ENCODE peak calls at places on chromosomes 1 and 21, in four cellular contexts. S is body of pancreas, F is Peyer's patch, Z is K562. V is an unnamed sample. For H3K4me1, the result is how much of the 10 kb centered on the place peaks cover.

GRCh38 chr21:29343517-29343916 is 44.8 kb downstream of the BACH1 start:
- DNase-seq in S (no peak), F (no peak), Z (no peak), V (no peak)

GRCh38 chr1:183435497-183435896 is 17.3 kb upstream of the NMNAT2 start:
- DNase-seq in S (no peak), F (no peak), Z (no peak), V (no peak)

GRCh38 chr21:43331962-43332458 is 94.9 kb downstream of the SIK1 start:
- DNase-seq in S (peak), F (no peak), Z (no peak), V (no peak)

GRCh38 chr1:185971688-185972087 is 237.5 kb downstream of the HMCN1 start:
- DNase-seq in S (no peak), F (no peak), Z (no peak), V (no peak)

GRCh38 chr1:240935921-240936320 is 324.0 kb upstream of the GREM2 start:
- DNase-seq in S (no peak), F (no peak), Z (no peak), V (no peak)

GRCh38 chr1:148166558-148167492 is 14.7 kb upstream of the NBPF11 start:
- DNase-seq in S (no peak), F (no peak), Z (peak), V (no peak)

GRCh38 chr1:46496505-46496904 is 6.9 kb downstream of the DMBX1 start:
- DNase-seq in S (no peak), F (no peak), Z (no peak), V (no peak)

GRCh38 chr21:22795644-22796043 is 1797.4 kb downstream of the NCAM2 start:
- DNase-seq in S (no peak), F (no peak), Z (no peak), V (no peak)

GRCh38 chr1:208595745-208596144 is 351.6 kb upstream of the PLXNA2 start:
- DNase-seq in S (no peak), F (no peak), Z (no peak), V (no peak)

GRCh38 chr1:244046907-244047738 is 4.0 kb upstream of the ZBTB18 start:
- DNase-seq in S (peak), F (no peak), Z (no peak), V (no peak)

GRCh38 chr1:111480682-111481081 is 6.9 kb downstream of the C1orf162 start:
- DNase-seq in S (no peak), F (no peak), Z (no peak), V (no peak)

GRCh38 chr1:28170036-28170596 is 6.4 kb downstream of the PTAFR start:
- DNase-seq in S (no peak), F (no peak), Z (no peak), V (no peak)

GRCh38 chr1:21931171-21932093 is 5.7 kb downstream of the HSPG2 start:
- DNase-seq in S (peak), F (peak), Z (no peak), V (peak)

GRCh38 chr1:224928906-224929305 is 569 bp upstream of the DNAH14 start:
- DNase-seq in S (no peak), F (no peak), Z (no peak), V (no peak)

GRCh38 chr1:100502052-100502792 is 35.7 kb upstream of the GPR88 start:
- DNase-seq in S (no peak), F (no peak), Z (no peak), V (no peak)

GRCh38 chr1:64476251-64476952 is 6.5 kb downstream of the CACHD1 start:
- DNase-seq in S (no peak), F (no peak), Z (no peak), V (no peak)

GRCh38 chr1:93846151-93846928 is 32.7 kb downstream of the DNTTIP2 start:
- DNase-seq in S (peak), F (peak), Z (peak), V (peak)

GRCh38 chr1:211830330-211831142 is at the start of gene LPGAT1:
- DNase-seq in S (peak), F (peak), Z (peak), V (peak)

GRCh38 chr1:198018529-198018928 is 101.4 kb downstream of the LHX9 start:
- DNase-seq in S (no peak), F (no peak), Z (no peak), V (no peak)

DNA sequence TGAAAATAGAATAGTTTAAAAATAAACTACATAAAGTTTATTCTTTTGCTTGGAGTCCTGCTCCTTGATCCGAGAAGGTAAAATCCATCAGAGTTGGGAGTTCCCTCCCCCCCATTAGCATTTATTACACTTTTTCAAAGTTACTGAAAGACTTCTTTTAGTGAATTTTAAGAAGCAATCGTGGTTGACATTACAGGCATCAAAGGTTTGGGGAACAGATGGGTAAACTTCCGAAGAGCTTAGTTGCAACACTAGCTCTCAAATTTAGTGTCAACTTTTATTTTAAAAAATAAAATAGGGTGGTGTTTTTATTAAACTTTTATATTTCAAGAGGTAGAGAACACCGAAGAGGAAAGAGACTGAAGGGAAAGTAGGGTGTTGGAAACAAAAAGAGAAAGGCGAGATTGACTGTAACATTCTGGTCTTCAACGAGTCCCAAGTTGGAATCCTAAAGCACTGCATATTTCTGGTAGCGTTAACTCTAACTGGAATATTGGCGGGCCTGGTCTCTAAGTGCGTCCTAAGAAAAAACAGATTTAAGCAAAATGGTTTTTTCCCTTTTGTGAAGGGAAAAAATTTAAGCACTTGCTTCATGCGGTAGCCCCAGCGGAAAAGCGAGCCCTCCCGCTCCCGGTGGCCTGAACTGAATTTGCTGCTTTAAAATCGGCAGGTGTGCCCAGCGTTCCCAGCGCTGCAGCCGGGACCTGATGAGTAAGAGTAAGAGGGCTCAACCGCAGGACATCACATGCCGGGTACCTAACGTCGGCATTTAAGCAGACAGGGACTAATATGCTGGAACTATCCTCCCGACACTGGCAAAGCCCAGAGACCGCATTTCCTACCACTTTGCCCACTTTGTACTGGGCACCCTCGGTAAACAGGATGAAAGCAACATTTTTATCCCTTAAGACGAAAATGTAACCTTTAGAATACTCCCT is 30.6 kb upstream of the NFIA start:
- DNase-seq in S (no peak), F (no peak), Z (peak), V (no peak)
- H3K4me1 ChIP-seq in S (under half), F (under half), Z (under half), V (half or more)

GRCh38 chr1:31033573-31033972 is 31.9 kb downstream of the PUM1 start:
- DNase-seq in S (no peak), F (no peak), Z (no peak), V (no peak)

GRCh38 chr1:31027693-31028526 is 37.6 kb downstream of the PUM1 start:
- DNase-seq in S (no peak), F (no peak), Z (no peak), V (no peak)

GRCh38 chr1:31032266-31032665 is 33.3 kb downstream of the PUM1 start:
- DNase-seq in S (no peak), F (no peak), Z (no peak), V (no peak)

GRCh38 chr1:31029031-31029430 is 36.5 kb downstream of the PUM1 start:
- DNase-seq in S (no peak), F (no peak), Z (no peak), V (no peak)

DNA sequence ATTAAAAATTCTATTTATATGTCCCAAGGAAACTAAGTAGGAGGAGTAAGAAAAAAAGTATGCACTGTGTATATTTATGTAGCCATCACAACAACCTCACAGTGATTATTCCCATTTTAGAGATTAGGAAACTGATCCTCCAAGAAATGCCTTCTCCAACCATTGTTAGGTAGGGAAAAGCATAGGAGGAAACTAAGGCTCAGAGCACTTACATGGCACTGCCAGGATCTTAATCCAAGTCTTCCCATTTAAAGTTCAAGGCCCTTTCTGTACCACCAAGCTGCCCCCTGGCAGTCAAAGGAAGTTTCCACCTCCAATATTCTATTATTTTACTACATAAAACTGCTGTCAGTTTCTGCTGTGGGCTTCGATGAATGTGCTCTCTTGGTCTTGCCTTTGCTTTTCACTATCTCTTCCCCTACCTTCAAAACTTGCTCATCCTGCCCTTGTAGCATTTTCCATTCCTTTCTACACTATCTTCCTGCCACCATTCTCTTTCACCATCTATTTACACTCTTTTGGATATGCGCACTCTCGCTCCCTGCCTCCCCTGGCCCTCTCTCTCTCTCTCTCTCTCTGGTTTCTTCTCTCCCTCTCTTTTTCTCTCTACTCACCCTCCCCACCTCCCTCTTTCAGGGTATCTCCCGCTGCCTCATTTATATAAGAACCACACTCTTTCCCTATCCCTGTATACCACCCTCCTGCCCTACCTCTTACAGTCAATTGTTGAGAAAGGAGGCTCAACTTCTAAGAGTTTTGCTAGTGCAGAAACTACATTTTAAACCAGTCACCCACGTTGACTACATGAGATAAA is 34.0 kb downstream of the PUM1 start:
- DNase-seq in S (no peak), F (no peak), Z (no peak), V (no peak)
- H3K4me3 ChIP-seq in S (no peak), F (no peak), Z (no peak), V (no peak)

GRCh38 chr1:200411406-200412257 is 1.8 kb upstream of the ZNF281 start:
- DNase-seq in S (no peak), F (no peak), Z (no peak), V (no peak)

GRCh38 chr1:200406161-200406797 is 3.6 kb downstream of the ZNF281 start:
- DNase-seq in S (no peak), F (no peak), Z (peak), V (no peak)

GRCh38 chr1:200409203-200409760 is 554 bp downstream of the ZNF281 start:
- DNase-seq in S (peak), F (peak), Z (peak), V (peak)

GRCh38 chr1:200410566-200410878 is 686 bp upstream of the ZNF281 start:
- DNase-seq in S (peak), F (peak), Z (no peak), V (no peak)

GRCh38 chr1:200409761-200410565 is at the start of gene ZNF281:
- DNase-seq in S (peak), F (peak), Z (peak), V (peak)
- TF ChIP-seq POLR2A in S (peak), F (peak), Z (peak), V (no peak)

GRCh38 chr1:230866171-230866811 is 2.0 kb downstream of the C1orf198 start:
- DNase-seq in S (peak), F (no peak), Z (no peak), V (no peak)

GRCh38 chr1:230865062-230865817 is 3.1 kb downstream of the C1orf198 start:
- DNase-seq in S (no peak), F (no peak), Z (no peak), V (no peak)

GRCh38 chr1:230863449-230863848 is 4.9 kb downstream of the C1orf198 start:
- DNase-seq in S (peak), F (no peak), Z (no peak), V (peak)

GRCh38 chr1:230861970-230862595 is 6.2 kb downstream of the C1orf198 start:
- DNase-seq in S (no peak), F (no peak), Z (no peak), V (no peak)

DNA sequence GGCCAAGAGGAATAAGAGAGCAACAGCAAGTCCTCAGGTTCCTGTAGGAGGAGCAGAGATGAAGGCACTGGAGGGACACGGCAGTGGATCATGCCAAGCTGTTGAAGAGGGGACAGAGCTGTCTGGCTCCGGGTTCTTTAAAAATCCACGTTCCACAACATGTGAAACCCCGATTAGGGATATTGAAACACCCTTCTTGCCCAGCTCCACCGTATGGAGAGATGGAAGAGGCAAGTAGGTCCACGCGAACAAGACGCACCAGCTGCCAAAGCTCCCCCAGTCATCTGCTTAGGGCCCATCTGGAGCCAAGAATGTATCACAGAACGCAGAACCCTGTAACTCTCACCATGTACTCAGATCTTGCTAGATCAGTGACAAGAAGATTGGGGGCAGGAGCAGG is 3.9 kb downstream of the C1orf198 start:
- DNase-seq in S (no peak), F (no peak), Z (no peak), V (no peak)
- H3K4me1 ChIP-seq in S (half or more), F (under half), Z (under half), V (half or more)

GRCh38 chr1:234772345-234773147 is 162.6 kb upstream of the IRF2BP2 start:
- DNase-seq in S (peak), F (peak), Z (peak), V (peak)
- H3K4me3 ChIP-seq in S (no peak), F (no peak), Z (no peak), V (no peak)

GRCh38 chr21:14382835-14383595 is at the start of gene HSPA13:
- DNase-seq in S (peak), F (peak), Z (peak), V (peak)
- TF ChIP-seq POLR2A in S (peak), F (peak), Z (peak), V (no peak)

GRCh38 chr1:184622136-184622823 is 132.4 kb downstream of the EDEM3 start:
- DNase-seq in S (peak), F (peak), Z (no peak), V (peak)
- H3K4me1 ChIP-seq in S (under half), F (under half), Z (under half), V (half or more)

DNA sequence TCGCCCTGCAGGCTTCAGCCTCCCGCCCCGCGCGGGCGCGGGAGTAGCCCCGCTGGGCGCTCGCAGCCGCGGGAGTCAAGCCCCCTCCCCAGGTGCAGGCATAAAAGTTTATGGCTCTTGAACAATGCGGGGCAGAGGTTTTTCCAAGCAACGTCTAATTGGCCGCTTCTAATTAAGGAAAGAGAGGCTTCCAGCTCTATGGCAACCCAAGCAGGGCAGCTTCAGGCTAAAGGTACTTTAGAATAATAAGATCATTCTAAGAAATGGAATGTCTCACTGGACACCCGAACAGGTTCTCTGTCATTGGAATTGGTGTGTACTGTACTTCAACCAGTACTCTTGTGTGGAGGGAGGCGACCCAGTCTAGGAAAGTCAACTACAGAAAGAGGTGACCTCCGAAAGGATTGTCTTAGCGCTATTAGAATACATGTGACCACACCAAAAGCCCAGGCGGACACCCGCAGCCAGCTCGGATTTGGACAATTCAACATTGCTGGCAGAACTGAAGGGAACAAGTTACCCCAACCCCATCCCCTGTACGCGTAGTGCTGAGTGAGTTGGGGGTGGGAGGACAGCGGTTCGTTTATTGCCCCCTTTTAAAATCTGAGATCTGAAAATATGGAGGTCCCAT is 12.5 kb downstream of the NR5A2 start:
- DNase-seq in S (no peak), F (no peak), Z (no peak), V (no peak)
- H3K4me3 ChIP-seq in S (peak), F (peak), Z (no peak), V (peak)

DNA sequence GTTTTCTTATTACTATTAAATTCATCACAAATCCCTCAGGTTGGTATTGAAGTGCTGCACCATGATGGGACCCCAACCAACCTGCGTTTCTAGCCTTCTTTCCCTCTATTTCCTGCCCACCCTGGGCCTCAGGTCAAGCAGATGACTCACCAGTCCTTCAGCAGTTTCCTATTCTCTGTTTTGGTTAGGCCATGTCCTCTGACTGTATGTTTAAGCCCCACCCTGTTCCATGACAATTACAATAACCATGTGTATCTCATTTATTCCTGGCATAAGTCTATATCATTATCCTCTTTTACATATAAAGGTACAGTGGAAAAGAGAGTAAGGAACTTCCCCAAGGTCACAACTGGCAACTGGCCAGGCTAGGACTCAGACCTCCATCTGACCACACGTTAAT is 5.3 kb upstream of the FAM78B start:
- DNase-seq in S (no peak), F (no peak), Z (no peak), V (no peak)
- TF ChIP-seq POLR2A in S (no peak), F (no peak), Z (no peak), V (no peak)

V was measured in stomach.